ENCODE peak calls at places on chromosomes 6 and 20, in seven cellular contexts. H, Q, I, T, U, J and W are unnamed samples.

GRCh38 chr6:1286972-1287600 is 24.8 kb upstream of the FOXQ1 start:
- DNase-seq in H (no peak), Q (peak; percentile 87), I (no peak), T (peak; percentile 83), U (no peak), J (no peak), W (no peak)

GRCh38 chr6:72272958-72273357 is 348.9 kb upstream of the KCNQ5 start:
- DNase-seq in H (no peak), Q (peak; percentile 73), I (no peak), T (no peak), U (no peak), J (no peak), W (no peak)

GRCh38 chr6:106540432-106540831 is 88.9 kb downstream of the RTN4IP1 start:
- DNase-seq in H (no peak), Q (no peak), I (no peak), T (no peak), U (no peak), J (no peak), W (no peak)

GRCh38 chr6:100300221-100300736 is 164.4 kb downstream of the SIM1 start:
- DNase-seq in H (no peak), Q (peak; percentile 95), I (no peak), T (no peak), U (peak; percentile 78), J (no peak), W (no peak)

GRCh38 chr6:134060491-134061106 is 8.2 kb upstream of the SLC2A12 start:
- DNase-seq in H (no peak), Q (peak; percentile 79), I (peak; percentile 34), T (no peak), U (peak; percentile 95), J (no peak), W (no peak)

GRCh38 chr6:30955367-30956042 is 14.7 kb downstream of the MUCL3 start:
- DNase-seq in H (peak; percentile 80), Q (peak; percentile 4), I (peak; percentile 86), T (no peak), U (peak; percentile 65), J (no peak), W (peak; percentile 64)

GRCh38 chr6:140009286-140009685 is 634.8 kb upstream of the CITED2 start:
- DNase-seq in H (no peak), Q (no peak), I (no peak), T (no peak), U (no peak), J (no peak), W (no peak)

GRCh38 chr6:122753688-122754056 is 25.8 kb upstream of the FABP7 start:
- DNase-seq in H (no peak), Q (no peak), I (no peak), T (no peak), U (no peak), J (no peak), W (no peak)

GRCh38 chr20:31916724-31917123 is 35.1 kb downstream of the PDRG1 start:
- DNase-seq in H (no peak), Q (no peak), I (no peak), T (no peak), U (no peak), J (no peak), W (no peak)

GRCh38 chr20:63093966-63094766 is 87.4 kb upstream of the BHLHE23 start:
- DNase-seq in H (no peak), Q (no peak), I (no peak), T (no peak), U (no peak), J (no peak), W (no peak)

GRCh38 chr6:111113731-111114438 is 26.6 kb downstream of the SLC16A10 start:
- DNase-seq in H (peak; percentile 44), Q (peak; percentile 48), I (peak; percentile 12), T (no peak), U (no peak), J (no peak), W (no peak)

GRCh38 chr20:53660078-53660909 is 66.7 kb upstream of the ZNF217 start:
- DNase-seq in H (no peak), Q (peak; percentile 17), I (peak; percentile 27), T (no peak), U (no peak), J (no peak), W (peak; percentile 45)

GRCh38 chr6:157892363-157892878 is 69.4 kb downstream of the SNX9 start:
- DNase-seq in H (no peak), Q (no peak), I (no peak), T (no peak), U (no peak), J (no peak), W (no peak)

GRCh38 chr6:18861182-18861581 is 474.0 kb downstream of the RNF144B start:
- DNase-seq in H (no peak), Q (no peak), I (no peak), T (no peak), U (no peak), J (peak; percentile 6), W (no peak)

GRCh38 chr20:50788868-50789125 is 6.1 kb upstream of the BCAS4 start:
- DNase-seq in H (no peak), Q (no peak), I (no peak), T (no peak), U (no peak), J (no peak), W (no peak)
- H3K27ac ChIP-seq in H (no peak overlapping the region), Q (no peak overlapping the region), I (no peak overlapping the region), T (peak overlapping the region; percentile 52), U (no peak overlapping the region), J (no peak overlapping the region), W (no peak overlapping the region)

GRCh38 chr20:537983-538382 is 5.6 kb downstream of the CSNK2A1 start:
- DNase-seq in H (no peak), Q (no peak), I (no peak), T (no peak), U (no peak), J (no peak), W (no peak)

GRCh38 chr20:532530-532929 is 11.1 kb downstream of the CSNK2A1 start:
- DNase-seq in H (no peak), Q (no peak), I (no peak), T (no peak), U (no peak), J (no peak), W (no peak)

GRCh38 chr20:539236-539635 is 4.4 kb downstream of the CSNK2A1 start:
- DNase-seq in H (no peak), Q (no peak), I (no peak), T (no peak), U (peak; percentile 61), J (no peak), W (no peak)

GRCh38 chr20:536426-537012 is 7.1 kb downstream of the CSNK2A1 start:
- DNase-seq in H (no peak), Q (no peak), I (no peak), T (no peak), U (no peak), J (no peak), W (no peak)

GRCh38 chr20:535958-536357 is 7.6 kb downstream of the CSNK2A1 start:
- DNase-seq in H (no peak), Q (no peak), I (no peak), T (no peak), U (no peak), J (no peak), W (no peak)
- H3K4me1 ChIP-seq in H (peaks cover 27% of the 10 kb centered on the region), Q (peaks cover 3% of the 10 kb centered on the region), I (peaks cover 22% of the 10 kb centered on the region), T (peaks cover 6% of the 10 kb centered on the region), U (peaks cover 2% of the 10 kb centered on the region), J (peaks cover 7% of the 10 kb centered on the region), W (peaks cover 52% of the 10 kb centered on the region)

DNA sequence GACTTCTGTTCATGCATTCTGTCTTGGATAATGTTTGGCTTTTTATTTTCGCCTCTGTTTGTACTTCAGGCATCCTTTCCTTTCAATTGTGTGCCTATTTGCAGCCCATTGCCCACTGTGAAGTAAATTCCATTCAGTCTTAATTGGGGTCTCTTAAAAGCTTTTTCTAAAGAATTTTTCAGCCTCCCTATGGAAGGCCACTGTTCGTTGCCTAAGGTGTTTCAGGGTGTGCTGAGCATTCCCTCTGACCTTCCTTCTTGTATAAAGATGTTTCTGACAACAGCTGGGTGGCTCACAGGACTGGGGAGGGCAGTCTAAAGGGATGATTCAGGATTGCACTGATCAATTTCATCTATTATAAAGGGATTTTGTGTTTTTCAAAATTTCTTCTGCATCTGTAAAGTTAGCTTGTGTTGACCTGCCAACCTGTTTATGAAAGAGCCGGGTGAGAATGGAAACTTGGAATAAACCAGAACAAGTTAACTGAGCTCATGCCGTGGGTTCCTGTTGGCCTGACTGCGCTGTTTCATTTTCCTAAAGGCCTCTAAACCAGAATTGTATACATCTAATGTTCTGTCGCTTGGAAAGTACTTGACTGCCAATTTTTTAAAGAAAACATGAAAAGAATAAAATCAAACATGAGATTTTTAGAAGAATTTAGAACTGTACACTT is 14.3 kb downstream of the PHACTR2 start:
- DNase-seq in H (no peak), Q (no peak), I (peak; percentile 35), T (no peak), U (no peak), J (no peak), W (no peak)
- H3K27ac ChIP-seq in H (no peak overlapping the region), Q (peak overlapping the region; percentile 36), I (no peak overlapping the region), T (no peak overlapping the region), U (no peak overlapping the region), J (no peak overlapping the region), W (no peak overlapping the region)

GRCh38 chr20:59176812-59177211 is 13.2 kb downstream of the ZNF831 start:
- DNase-seq in H (no peak), Q (no peak), I (no peak), T (no peak), U (no peak), J (no peak), W (no peak)

GRCh38 chr20:59175861-59176260 is 12.2 kb downstream of the ZNF831 start:
- DNase-seq in H (no peak), Q (no peak), I (no peak), T (no peak), U (no peak), J (no peak), W (no peak)

GRCh38 chr20:59178983-59179595 is 15.5 kb downstream of the ZNF831 start:
- DNase-seq in H (no peak), Q (no peak), I (peak; percentile 55), T (no peak), U (no peak), J (no peak), W (no peak)

GRCh38 chr20:59179988-59180387 is 16.4 kb downstream of the ZNF831 start:
- DNase-seq in H (no peak), Q (no peak), I (no peak), T (no peak), U (no peak), J (no peak), W (no peak)

DNA sequence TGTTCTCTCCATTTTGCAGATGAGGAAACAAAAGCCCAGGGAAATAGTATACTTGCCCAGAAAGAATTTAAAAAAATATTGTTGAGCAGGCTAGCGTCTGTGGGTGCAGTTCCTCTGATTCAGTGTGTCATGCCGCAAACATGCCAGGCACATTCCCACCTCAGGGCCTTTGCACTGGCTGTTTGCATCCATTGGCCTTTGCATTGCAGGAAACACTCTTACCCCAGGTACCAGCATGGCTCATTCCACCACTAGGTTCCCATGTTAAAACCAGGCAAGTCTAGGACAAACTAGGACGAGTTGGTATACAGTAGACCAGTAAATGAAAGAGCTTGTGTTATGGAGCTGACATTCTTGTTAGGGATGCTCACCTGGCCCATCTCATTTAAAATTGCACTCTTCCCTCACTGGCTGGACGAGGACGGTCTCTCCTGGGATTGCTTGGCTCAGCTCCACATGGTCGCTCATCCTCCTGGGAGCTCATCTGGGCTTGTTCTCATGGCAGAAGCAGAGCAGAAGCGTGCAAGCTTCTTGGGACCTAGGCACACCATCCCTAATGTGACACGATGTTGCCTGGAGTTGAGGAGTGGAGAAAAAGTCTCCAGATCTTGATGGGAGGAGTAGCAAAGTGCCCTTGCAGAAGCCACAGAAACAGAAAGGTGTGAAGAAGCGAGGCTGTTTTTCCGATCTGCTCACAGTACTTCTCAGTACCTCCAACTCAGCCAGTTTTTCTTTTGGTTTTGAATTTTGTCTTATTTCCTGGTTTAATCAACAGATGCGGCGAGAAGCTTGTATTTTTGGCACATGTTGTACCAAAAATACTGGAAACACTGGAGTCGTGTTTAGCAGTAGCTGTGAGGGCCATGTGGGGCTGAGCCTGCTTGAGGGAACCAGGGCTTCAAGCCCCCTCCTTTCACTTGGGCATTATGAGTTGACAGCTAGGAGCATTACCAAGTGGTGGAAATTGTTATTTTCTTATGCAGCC is 13.9 kb downstream of the ZNF831 start:
- DNase-seq in H (no peak), Q (no peak), I (no peak), T (no peak), U (no peak), J (no peak), W (no peak)
- H3K4me1 ChIP-seq in H (no peaks in the 10 kb centered on the region), Q (no peaks in the 10 kb centered on the region), I (peaks cover 11% of the 10 kb centered on the region), T (peaks cover 5% of the 10 kb centered on the region), U (no peaks in the 10 kb centered on the region), J (no peaks in the 10 kb centered on the region), W (peaks cover 83% of the 10 kb centered on the region)